ENCODE peak calls at places on chromosomes 3 and 15, in five cellular contexts. J, K, U, A and L are unnamed samples.
A peak's percentile ranks its signal among the peaks of the same experiment; 100 is the strongest.

GRCh38 chr3:154137036-154137435 is 15.8 kb downstream of the ARHGEF26 start:
- DNase-seq in A (no peak), U (no peak), K (no peak), J (no peak), L (no peak)

GRCh38 chr3:8987673-8988655 is 24.7 kb upstream of the RAD18 start:
- DNase-seq in K (peak; percentile 62), A (peak; percentile 67), U (peak; percentile 85), J (no peak), L (no peak)

GRCh38 chr3:191338177-191338488 is 7.8 kb upstream of the UTS2B start:
- DNase-seq in J (no peak), A (no peak), K (no peak), U (no peak), L (no peak)

GRCh38 chr3:146421814-146422748 is 47.3 kb downstream of the PLSCR2 start:
- DNase-seq in A (no peak), U (no peak), J (no peak), K (peak; percentile 41), L (no peak)

GRCh38 chr15:81322708-81323253 is 1.2 kb downstream of the STARD5 start:
- DNase-seq in K (no peak), A (no peak), U (no peak), J (no peak), L (no peak)

GRCh38 chr3:44445786-44446185 is 31.7 kb downstream of the ZNF445 start:
- DNase-seq in A (no peak), J (no peak), K (no peak), U (no peak), L (no peak)

GRCh38 chr3:182810574-182811268 is 17.4 kb downstream of the ATP11B start:
- DNase-seq in U (no peak), A (no peak), K (peak; percentile 41), J (no peak), L (no peak)

GRCh38 chr3:179868715-179869114 is 168.0 kb downstream of the PEX5L start:
- DNase-seq in K (no peak), J (no peak), A (no peak), U (no peak), L (no peak)

GRCh38 chr3:43872301-43872700 is 181.6 kb downstream of the ABHD5 start:
- DNase-seq in J (no peak), U (no peak), A (no peak), K (peak; percentile 78), L (no peak)

GRCh38 chr15:92077353-92078080 is 224.0 kb downstream of the SLCO3A1 start:
- DNase-seq in U (peak; percentile 81), J (no peak), K (peak; percentile 75), A (peak; percentile 39), L (no peak)

GRCh38 chr3:22098000-22098399 is 347.0 kb upstream of the ZNF385D start:
- DNase-seq in U (no peak), K (no peak), J (no peak), A (no peak), L (no peak)

GRCh38 chr3:181948286-181948685 is 236.6 kb downstream of the SOX2 start:
- DNase-seq in U (peak; percentile 29), J (no peak), A (no peak), K (no peak), L (no peak)

GRCh38 chr3:72082121-72082715 is 297.3 kb upstream of the PROK2 start:
- DNase-seq in K (peak; percentile 75), U (no peak), J (no peak), A (peak; percentile 97), L (no peak)

GRCh38 chr15:34342737-34343575 is at the start of the genes NOP10 and NUTM1:
- DNase-seq in K (peak; percentile 96), J (peak; percentile 63), U (peak; percentile 97), A (peak; percentile 83), L (peak; percentile 64)

GRCh38 chr15:61034793-61035710 is 194.1 kb downstream of the RORA start:
- DNase-seq in U (no peak), J (no peak), K (peak; percentile 88), A (no peak), L (no peak)

GRCh38 chr3:171772427-171773056 is 37.7 kb downstream of the PLD1 start:
- DNase-seq in K (peak; percentile 82), A (peak; percentile 83), U (peak; percentile 63), J (no peak), L (peak; percentile 38)

GRCh38 chr15:87570186-87570585 is 686.4 kb downstream of the NTRK3 start:
- DNase-seq in U (no peak), J (no peak), A (no peak), K (no peak), L (no peak)